ENCODE peak calls at places on chromosomes 11 and 22, in six cellular contexts. One of them, this sample, is unnamed.

GRCh38 chr11:99281331-99281730 is 260.6 kb downstream of the CNTN5 start:
- DNase-seq in prostate gland: no peak
- DNase-seq in heart right ventricle: no peak
- DNase-seq in body of pancreas: no peak
- DNase-seq in HCT116: no peak
- DNase-seq in pancreas: no peak
- DNase-seq in this sample: no peak

GRCh38 chr11:15843309-15843857 is 513.0 kb downstream of the SOX6 start:
- DNase-seq in pancreas: peak
- DNase-seq in heart right ventricle: no peak
- DNase-seq in HCT116: no peak
- DNase-seq in body of pancreas: peak
- DNase-seq in prostate gland: peak
- DNase-seq in this sample: no peak

GRCh38 chr22:22824340-22825212 is 63.0 kb upstream of the IGLL5 start:
- DNase-seq in prostate gland: no peak
- DNase-seq in heart right ventricle: no peak
- DNase-seq in body of pancreas: no peak
- DNase-seq in pancreas: no peak
- DNase-seq in HCT116: no peak
- DNase-seq in this sample: no peak

GRCh38 chr11:109547356-109548027 is 125.5 kb downstream of the C11orf87 start:
- DNase-seq in HCT116: no peak
- DNase-seq in heart right ventricle: no peak
- DNase-seq in body of pancreas: no peak
- DNase-seq in pancreas: no peak
- DNase-seq in prostate gland: no peak
- DNase-seq in this sample: no peak

GRCh38 chr11:46489668-46490560 is 98.3 kb upstream of the CHRM4 start:
- DNase-seq in heart right ventricle: no peak
- DNase-seq in prostate gland: no peak
- DNase-seq in pancreas: no peak
- DNase-seq in body of pancreas: peak
- DNase-seq in HCT116: peak
- DNase-seq in this sample: no peak

GRCh38 chr11:36627006-36627405 is 29.0 kb upstream of the RAG2 start:
- DNase-seq in body of pancreas: no peak
- DNase-seq in HCT116: no peak
- DNase-seq in prostate gland: no peak
- DNase-seq in heart right ventricle: no peak
- DNase-seq in pancreas: no peak
- DNase-seq in this sample: no peak

GRCh38 chr22:19553201-19553600 is 29.0 kb upstream of the CLDN5 start:
- DNase-seq in prostate gland: no peak
- DNase-seq in heart right ventricle: no peak
- DNase-seq in HCT116: no peak
- DNase-seq in body of pancreas: no peak
- DNase-seq in pancreas: no peak
- DNase-seq in this sample: no peak

GRCh38 chr11:130631119-130631518 is 182.7 kb downstream of the ADAMTS15 start:
- DNase-seq in HCT116: peak
- DNase-seq in prostate gland: no peak
- DNase-seq in heart right ventricle: no peak
- DNase-seq in body of pancreas: no peak
- DNase-seq in pancreas: no peak
- DNase-seq in this sample: no peak

GRCh38 chr22:39534092-39534506 is 1.6 kb upstream of the RPS19BP1 start:
- DNase-seq in heart right ventricle: no peak
- DNase-seq in body of pancreas: no peak
- DNase-seq in HCT116: no peak
- DNase-seq in pancreas: peak
- DNase-seq in prostate gland: no peak
- DNase-seq in this sample: no peak

GRCh38 chr11:101166038-101166437 is 36.4 kb upstream of the PGR start:
- DNase-seq in HCT116: no peak
- DNase-seq in pancreas: no peak
- DNase-seq in heart right ventricle: no peak
- DNase-seq in prostate gland: no peak
- DNase-seq in body of pancreas: no peak
- DNase-seq in this sample: no peak

GRCh38 chr22:47328550-47329243 is 566.2 kb downstream of the TBC1D22A start:
- DNase-seq in prostate gland: no peak
- DNase-seq in body of pancreas: peak
- DNase-seq in pancreas: no peak
- DNase-seq in HCT116: peak
- DNase-seq in heart right ventricle: no peak
- DNase-seq in this sample: no peak

GRCh38 chr22:20171288-20172037 is 20.6 kb upstream of the CCDC188 start:
- DNase-seq in HCT116: no peak
- DNase-seq in pancreas: no peak
- DNase-seq in heart right ventricle: no peak
- DNase-seq in prostate gland: no peak
- DNase-seq in body of pancreas: no peak
- DNase-seq in this sample: peak

GRCh38 chr11:103529217-103529684 is 420.0 kb downstream of the DYNC2H1 start:
- DNase-seq in pancreas: no peak
- DNase-seq in prostate gland: no peak
- DNase-seq in HCT116: no peak
- DNase-seq in body of pancreas: no peak
- DNase-seq in heart right ventricle: no peak
- DNase-seq in this sample: no peak

GRCh38 chr11:71068963-71069362 is 183.4 kb downstream of the SHANK2 start:
- DNase-seq in HCT116: no peak
- DNase-seq in pancreas: no peak
- DNase-seq in heart right ventricle: no peak
- DNase-seq in prostate gland: no peak
- DNase-seq in body of pancreas: no peak
- DNase-seq in this sample: no peak

GRCh38 chr11:134278356-134278755 is 2.2 kb downstream of the GLB1L3 start:
- DNase-seq in pancreas: no peak
- DNase-seq in body of pancreas: no peak
- DNase-seq in HCT116: no peak
- DNase-seq in heart right ventricle: no peak
- DNase-seq in prostate gland: no peak
- DNase-seq in this sample: no peak

GRCh38 chr11:30960387-30960992 is 374.3 kb upstream of the MPPED2 start:
- DNase-seq in prostate gland: no peak
- DNase-seq in pancreas: no peak
- DNase-seq in HCT116: peak
- DNase-seq in body of pancreas: no peak
- DNase-seq in heart right ventricle: no peak
- DNase-seq in this sample: no peak

GRCh38 chr22:42074153-42074750 is at the start of gene PHETA2:
- DNase-seq in heart right ventricle: peak
- DNase-seq in body of pancreas: peak
- DNase-seq in HCT116: no peak
- DNase-seq in prostate gland: no peak
- DNase-seq in pancreas: peak
- DNase-seq in this sample: peak

GRCh38 chr22:42075277-42075676 is 1.2 kb downstream of the PHETA2 start:
- DNase-seq in pancreas: no peak
- DNase-seq in HCT116: no peak
- DNase-seq in heart right ventricle: no peak
- DNase-seq in body of pancreas: no peak
- DNase-seq in prostate gland: no peak
- DNase-seq in this sample: no peak

GRCh38 chr22:42072606-42073330 is 1.3 kb upstream of the PHETA2 start:
- DNase-seq in pancreas: no peak
- DNase-seq in body of pancreas: no peak
- DNase-seq in heart right ventricle: no peak
- DNase-seq in HCT116: no peak
- DNase-seq in prostate gland: no peak
- DNase-seq in this sample: no peak

GRCh38 chr22:42073568-42074152 is 388 bp upstream of the PHETA2 start:
- DNase-seq in heart right ventricle: no peak
- DNase-seq in body of pancreas: no peak
- DNase-seq in pancreas: no peak
- DNase-seq in HCT116: no peak
- DNase-seq in prostate gland: no peak
- DNase-seq in this sample: no peak

GRCh38 chr22:42074846-42075245 is 798 bp downstream of the PHETA2 start:
- DNase-seq in prostate gland: no peak
- DNase-seq in heart right ventricle: no peak
- DNase-seq in HCT116: no peak
- DNase-seq in body of pancreas: no peak
- DNase-seq in pancreas: no peak
- DNase-seq in this sample: no peak
- H3K4me3 ChIP-seq in prostate gland: peak
- H3K4me3 ChIP-seq in heart right ventricle: peak
- H3K4me3 ChIP-seq in HCT116: no peak
- H3K4me3 ChIP-seq in body of pancreas: peak
- H3K4me3 ChIP-seq in pancreas: peak
- H3K4me3 ChIP-seq in this sample: peak

DNA sequence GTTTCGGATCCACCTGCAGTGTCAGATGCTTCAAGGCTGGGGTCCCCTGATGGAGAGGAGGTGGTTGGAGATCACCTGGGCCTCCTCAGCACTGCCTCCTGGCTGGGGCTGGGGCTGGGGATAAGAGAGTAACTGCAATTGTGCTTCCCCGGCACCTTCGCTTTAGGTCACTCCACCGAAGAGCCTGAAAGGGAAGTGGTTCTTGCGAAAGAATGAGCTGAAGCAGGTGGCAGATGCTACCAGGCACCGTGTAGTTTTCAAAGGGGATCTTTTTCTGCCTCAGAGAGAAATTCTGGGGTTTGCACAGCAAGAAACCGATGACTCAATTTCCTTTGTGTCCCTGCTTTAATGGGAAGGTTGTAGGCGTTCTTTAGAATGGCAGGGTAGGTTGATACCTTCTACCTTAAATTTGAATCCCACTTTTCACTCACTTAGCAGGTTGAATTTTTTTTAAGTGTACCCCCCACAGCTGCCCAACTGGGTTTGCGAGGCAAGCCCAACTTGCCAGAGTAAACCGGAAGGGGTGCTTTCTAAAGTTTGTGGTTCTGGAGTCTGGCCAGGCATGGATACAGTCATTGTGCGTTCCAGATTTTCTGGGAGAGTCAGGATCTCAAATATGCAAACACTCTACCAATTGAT is 5.3 kb downstream of the CD44 start:
- DNase-seq in prostate gland: peak
- DNase-seq in HCT116: no peak
- DNase-seq in body of pancreas: peak
- DNase-seq in pancreas: no peak
- DNase-seq in heart right ventricle: no peak
- DNase-seq in this sample: no peak
- TF ChIP-seq CTCF in prostate gland: no peak
- TF ChIP-seq CTCF in HCT116: no peak
- TF ChIP-seq CTCF in body of pancreas: no peak
- TF ChIP-seq CTCF in pancreas: no peak
- TF ChIP-seq CTCF in heart right ventricle: no peak
- TF ChIP-seq CTCF in this sample: no peak

GRCh38 chr11:69335461-69336386 is 41.8 kb downstream of the MYEOV start:
- DNase-seq in heart right ventricle: no peak
- DNase-seq in HCT116: no peak
- DNase-seq in pancreas: no peak
- DNase-seq in prostate gland: no peak
- DNase-seq in body of pancreas: no peak
- DNase-seq in this sample: peak

GRCh38 chr11:69342588-69343330 is 48.8 kb downstream of the MYEOV start:
- DNase-seq in body of pancreas: no peak
- DNase-seq in heart right ventricle: no peak
- DNase-seq in pancreas: no peak
- DNase-seq in HCT116: no peak
- DNase-seq in prostate gland: no peak
- DNase-seq in this sample: peak

GRCh38 chr11:69339916-69340565 is 46.1 kb downstream of the MYEOV start:
- DNase-seq in pancreas: no peak
- DNase-seq in HCT116: no peak
- DNase-seq in body of pancreas: no peak
- DNase-seq in heart right ventricle: no peak
- DNase-seq in prostate gland: no peak
- DNase-seq in this sample: no peak

GRCh38 chr11:69337211-69337721 is 43.3 kb downstream of the MYEOV start:
- DNase-seq in HCT116: no peak
- DNase-seq in prostate gland: no peak
- DNase-seq in heart right ventricle: no peak
- DNase-seq in body of pancreas: peak
- DNase-seq in pancreas: peak
- DNase-seq in this sample: no peak

GRCh38 chr11:69339041-69339733 is 45.2 kb downstream of the MYEOV start:
- DNase-seq in body of pancreas: no peak
- DNase-seq in prostate gland: no peak
- DNase-seq in heart right ventricle: no peak
- DNase-seq in pancreas: no peak
- DNase-seq in HCT116: no peak
- DNase-seq in this sample: no peak
- H3K4me3 ChIP-seq in body of pancreas: no peak
- H3K4me3 ChIP-seq in prostate gland: no peak
- H3K4me3 ChIP-seq in heart right ventricle: no peak
- H3K4me3 ChIP-seq in pancreas: no peak
- H3K4me3 ChIP-seq in HCT116: no peak
- H3K4me3 ChIP-seq in this sample: no peak

GRCh38 chr22:36198936-36199616 is 2.5 kb downstream of the APOL4 start:
- DNase-seq in prostate gland: no peak
- DNase-seq in HCT116: no peak
- DNase-seq in pancreas: no peak
- DNase-seq in body of pancreas: no peak
- DNase-seq in heart right ventricle: no peak
- DNase-seq in this sample: no peak
- TF ChIP-seq CTCF in prostate gland: no peak
- TF ChIP-seq CTCF in HCT116: peak
- TF ChIP-seq CTCF in pancreas: no peak
- TF ChIP-seq CTCF in body of pancreas: no peak
- TF ChIP-seq CTCF in heart right ventricle: no peak
- TF ChIP-seq CTCF in this sample: no peak

GRCh38 chr11:115802641-115803040 is 298.4 kb upstream of the CADM1 start:
- DNase-seq in body of pancreas: no peak
- DNase-seq in HCT116: no peak
- DNase-seq in pancreas: no peak
- DNase-seq in prostate gland: no peak
- DNase-seq in heart right ventricle: no peak
- DNase-seq in this sample: no peak
- H3K4me3 ChIP-seq in body of pancreas: no peak
- H3K4me3 ChIP-seq in HCT116: no peak
- H3K4me3 ChIP-seq in pancreas: no peak
- H3K4me3 ChIP-seq in prostate gland: no peak
- H3K4me3 ChIP-seq in heart right ventricle: no peak
- H3K4me3 ChIP-seq in this sample: no peak

GRCh38 chr11:1487091-1487850 is 692 bp upstream of the MOB2 start:
- DNase-seq in body of pancreas: no peak
- DNase-seq in pancreas: no peak
- DNase-seq in prostate gland: no peak
- DNase-seq in HCT116: no peak
- DNase-seq in heart right ventricle: peak
- DNase-seq in this sample: peak

GRCh38 chr11:1485504-1485885 is 1.1 kb downstream of the MOB2 start:
- DNase-seq in pancreas: no peak
- DNase-seq in body of pancreas: no peak
- DNase-seq in HCT116: no peak
- DNase-seq in heart right ventricle: peak
- DNase-seq in prostate gland: no peak
- DNase-seq in this sample: no peak

GRCh38 chr11:1486054-1486825 is at the start of gene MOB2:
- DNase-seq in HCT116: no peak
- DNase-seq in heart right ventricle: peak
- DNase-seq in body of pancreas: peak
- DNase-seq in pancreas: peak
- DNase-seq in prostate gland: no peak
- DNase-seq in this sample: peak

GRCh38 chr11:1488575-1489180 is 2.1 kb upstream of the MOB2 start:
- DNase-seq in pancreas: no peak
- DNase-seq in prostate gland: no peak
- DNase-seq in heart right ventricle: no peak
- DNase-seq in body of pancreas: no peak
- DNase-seq in HCT116: no peak
- DNase-seq in this sample: no peak

GRCh38 chr11:1487851-1488574 is 1.4 kb upstream of the MOB2 start:
- DNase-seq in prostate gland: no peak
- DNase-seq in pancreas: no peak
- DNase-seq in HCT116: no peak
- DNase-seq in body of pancreas: no peak
- DNase-seq in heart right ventricle: no peak
- DNase-seq in this sample: peak
- TF ChIP-seq CTCF in prostate gland: no peak
- TF ChIP-seq CTCF in pancreas: no peak
- TF ChIP-seq CTCF in HCT116: no peak
- TF ChIP-seq CTCF in body of pancreas: no peak
- TF ChIP-seq CTCF in heart right ventricle: no peak
- TF ChIP-seq CTCF in this sample: peak